ENCODE peak calls at places on chromosomes 5 and 9, in six cellular contexts. X is caudate nucleus, B is ascending aorta, D is aorta, G is transverse colon, Q is Peyer's patch. I is an unnamed sample.

GRCh38 chr5:416636-416960 is 26.4 kb upstream of the EXOC3 start:
- DNase-seq in X (no peak), Q (no peak), D (no peak), B (no peak), G (no peak), I (no peak)

GRCh38 chr9:112844771-112845542 is 45.7 kb downstream of the SLC46A2 start:
- DNase-seq in X (peak), D (peak), Q (peak), G (peak), B (peak), I (peak)

GRCh38 chr5:77358566-77359205 is 133.4 kb downstream of the WDR41 start:
- DNase-seq in G (no peak), Q (no peak), B (peak), D (no peak), X (no peak), I (no peak)

GRCh38 chr5:105924366-105924765 is 1746.4 kb downstream of the EFNA5 start:
- DNase-seq in Q (no peak), X (no peak), G (no peak), B (no peak), D (no peak), I (no peak)

GRCh38 chr9:27181381-27181780 is 72.4 kb downstream of the TEK start:
- DNase-seq in D (no peak), Q (no peak), X (no peak), B (no peak), G (no peak), I (no peak)

GRCh38 chr5:141508808-141509611 is 20.1 kb downstream of the PCDHGC5 start:
- DNase-seq in Q (no peak), G (peak), D (peak), B (peak), X (no peak), I (peak)

GRCh38 chr9:78261403-78262001 is 25.6 kb downstream of the CEP78 start:
- DNase-seq in Q (no peak), D (no peak), X (no peak), B (no peak), G (no peak), I (no peak)

GRCh38 chr5:97231025-97231636 is 48.1 kb upstream of the RIOK2 start:
- DNase-seq in D (no peak), Q (no peak), G (peak), B (no peak), X (no peak), I (no peak)

GRCh38 chr5:178590924-178591423 is 781 bp upstream of the COL23A1 start:
- DNase-seq in B (no peak), D (no peak), X (no peak), G (no peak), Q (no peak), I (no peak)

GRCh38 chr9:133133680-133134418 is 12.8 kb upstream of the RALGDS start:
- DNase-seq in G (peak), D (peak), Q (peak), B (peak), X (peak), I (peak)

GRCh38 chr5:154199263-154199662 is 8.7 kb downstream of the GALNT10 start:
- DNase-seq in D (no peak), Q (no peak), X (no peak), G (no peak), B (no peak), I (no peak)

DNA sequence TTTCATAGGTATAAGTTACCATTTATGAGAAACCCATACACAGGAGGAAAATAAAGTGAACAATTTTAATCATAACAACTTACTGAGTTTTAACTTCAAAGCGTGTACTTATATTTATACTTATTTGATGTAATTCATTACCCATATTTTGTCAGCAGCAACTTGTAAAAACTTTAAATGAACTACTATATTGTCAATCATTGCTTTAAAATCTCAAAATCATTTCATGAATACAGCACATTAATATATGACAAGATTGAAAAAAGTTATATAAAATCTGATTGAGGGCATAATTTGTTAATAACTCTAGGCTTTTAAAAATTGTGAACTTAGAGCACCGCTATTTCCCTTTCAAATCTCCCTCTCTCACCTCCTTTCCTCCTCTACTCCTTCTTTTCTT is 573.1 kb downstream of the PDE4D start:
- DNase-seq in X (no peak), B (no peak), Q (no peak), D (no peak), G (no peak), I (no peak)
- H3K27ac ChIP-seq in X (no peak), B (no peak), Q (no peak), D (no peak), G (peak), I (no peak)

DNA sequence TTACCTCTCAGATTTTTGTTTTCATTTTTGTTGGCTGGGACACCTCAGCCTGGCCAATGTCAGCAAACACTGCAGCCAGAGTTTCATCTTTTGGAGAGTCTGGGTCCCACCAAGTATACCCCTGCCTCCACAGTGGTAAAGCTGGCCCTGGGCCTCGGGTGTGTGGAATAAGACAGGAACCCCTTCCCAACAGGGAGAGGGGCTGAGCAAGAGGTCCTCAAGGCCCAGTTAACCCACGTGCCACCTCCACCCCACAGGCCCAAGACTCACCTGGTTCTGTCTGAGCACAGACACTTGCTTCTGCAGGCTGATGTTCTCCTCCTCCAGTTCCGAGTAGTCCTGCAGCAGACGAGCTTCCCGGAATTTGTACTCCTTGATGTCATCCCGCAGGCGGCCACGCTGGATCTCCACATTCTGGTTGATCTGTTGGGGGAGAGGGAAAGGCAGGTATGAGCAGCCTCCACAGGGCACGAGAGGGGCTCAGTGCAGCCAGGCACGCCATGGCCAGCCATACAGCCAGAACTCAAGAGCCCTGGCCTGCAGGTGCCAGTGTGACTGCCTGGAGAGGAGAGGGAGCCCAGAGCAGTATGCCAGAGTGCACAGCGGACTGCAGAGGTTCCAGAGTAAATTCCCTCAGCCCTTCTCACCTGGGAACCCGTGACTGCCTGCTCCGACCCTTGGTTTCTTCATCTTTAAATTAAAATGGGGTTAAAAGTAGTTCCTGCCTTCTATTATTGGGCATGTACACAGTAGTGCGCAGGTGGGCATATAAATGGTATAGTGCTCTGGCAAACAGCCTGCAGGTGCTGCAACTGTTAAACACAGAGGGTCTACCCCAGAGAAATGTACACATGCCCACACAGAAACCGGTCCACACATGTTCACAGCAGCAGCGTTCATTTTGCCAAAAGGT is 42.0 kb downstream of the BICD2 start:
- DNase-seq in Q (no peak), G (no peak), X (no peak), B (no peak), D (peak), I (no peak)
- H3K27ac ChIP-seq in Q (no peak), G (no peak), X (no peak), B (no peak), D (no peak), I (no peak)

GRCh38 chr5:65326912-65327311 is 154.8 kb downstream of the ADAMTS6 start:
- DNase-seq in X (no peak), D (no peak), G (no peak), B (no peak), Q (no peak), I (no peak)
- H3K27ac ChIP-seq in X (no peak), D (no peak), G (no peak), B (no peak), Q (no peak), I (no peak)

DNA sequence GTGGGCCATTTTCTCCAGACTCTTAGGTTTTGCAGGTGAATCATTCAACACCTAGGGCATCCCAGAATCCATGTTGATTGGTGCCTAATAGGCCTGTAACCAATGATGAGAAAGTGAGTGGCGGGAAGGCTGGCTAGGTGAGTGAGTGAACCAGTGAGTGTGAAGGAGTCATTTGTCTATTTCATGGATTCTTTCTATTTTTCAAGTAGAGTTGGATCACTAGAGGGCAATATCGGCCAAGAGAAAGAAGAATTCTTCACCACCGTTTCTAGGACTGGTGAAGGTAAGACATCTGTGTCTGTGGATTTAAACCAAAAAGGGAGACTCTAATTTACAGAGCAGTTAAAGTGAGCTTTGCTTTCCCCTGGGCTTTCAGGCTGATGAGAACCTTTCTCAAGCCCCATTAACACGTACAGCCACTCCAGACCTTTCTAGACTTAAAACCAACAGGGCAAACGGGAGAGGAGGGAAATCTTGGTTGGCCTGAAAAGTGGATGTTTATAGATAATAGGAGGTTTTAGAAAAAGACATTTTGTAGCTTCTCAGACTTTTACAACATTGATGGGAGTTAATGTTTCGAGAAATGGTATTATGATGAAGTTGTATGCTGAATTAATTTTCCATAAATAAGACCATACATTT is 114.3 kb upstream of the IL12B start:
- DNase-seq in Q (no peak), G (no peak), X (no peak), B (no peak), D (no peak), I (no peak)
- H3K27ac ChIP-seq in Q (no peak), G (no peak), X (no peak), B (no peak), D (no peak), I (no peak)

GRCh38 chr9:114155263-114155966 is at the start of gene COL27A1:
- DNase-seq in X (peak), Q (peak), G (peak), D (peak), B (peak), I (peak)
- H3K27ac ChIP-seq in X (no peak), Q (no peak), G (peak), D (peak), B (peak), I (no peak)

GRCh38 chr5:157948738-157949410 is 89.9 kb upstream of the CLINT1 start:
- DNase-seq in X (peak), D (peak), G (peak), Q (peak), B (peak), I (peak)
- H3K27ac ChIP-seq in X (no peak), D (peak), G (peak), Q (no peak), B (no peak), I (no peak)

I was measured in substantia nigra.